ENCODE peak calls at places on chromosomes 4 and X, in seven cellular contexts. W, X, G, M, B, O and Q are unnamed samples.
A peak's percentile ranks its signal among the peaks of the same experiment; 100 is the strongest.

GRCh38 chrX:111270339-111270738 is at the start of gene CAPN6:
- DNase-seq in W (no peak), X (no peak), G (no peak), M (no peak), B (peak; percentile 79), O (no peak), Q (no peak)

GRCh38 chr4:128322311-128322710 is 34.7 kb upstream of the PGRMC2 start:
- DNase-seq in W (peak; percentile 45), X (no peak), G (no peak), M (peak; percentile 69), B (no peak), O (no peak), Q (no peak)

GRCh38 chr4:53786632-53787031 is 195.3 kb upstream of the LNX1 start:
- DNase-seq in W (no peak), X (no peak), G (peak; percentile 76), M (no peak), B (no peak), O (no peak), Q (no peak)

GRCh38 chr4:40514409-40515025 is 115.1 kb downstream of the RBM47 start:
- DNase-seq in W (peak; percentile 51), X (no peak), G (no peak), M (no peak), B (no peak), O (no peak), Q (no peak)

GRCh38 chr4:142801966-142802365 is 44.1 kb downstream of the INPP4B start:
- DNase-seq in W (no peak), X (no peak), G (no peak), M (no peak), B (no peak), O (no peak), Q (no peak)

GRCh38 chrX:155745792-155746191 is 133.0 kb upstream of the TMLHE start:
- DNase-seq in W (peak; percentile 0), X (no peak), G (peak; percentile 41), M (no peak), B (no peak), O (no peak), Q (no peak)

GRCh38 chrX:66164470-66164869 is 423 bp downstream of the HEPH start:
- DNase-seq in W (no peak), X (no peak), G (no peak), M (no peak), B (no peak), O (no peak), Q (no peak)

GRCh38 chr4:122584517-122584916 is 36.3 kb downstream of the IL21 start:
- DNase-seq in W (no peak), X (no peak), G (peak; percentile 88), M (peak; percentile 71), B (no peak), O (no peak), Q (no peak)

GRCh38 chr4:41256131-41256739 is 493 bp upstream of the UCHL1 start:
- DNase-seq in W (no peak), X (no peak), G (peak; percentile 49), M (peak; percentile 64), B (no peak), O (no peak), Q (no peak)

GRCh38 chrX:150688911-150689451 is 4.2 kb upstream of the MTMR1 start:
- DNase-seq in W (peak; percentile 29), X (no peak), G (peak; percentile 76), M (peak; percentile 91), B (peak; percentile 43), O (no peak), Q (no peak)

GRCh38 chr4:142607976-142608375 is 238.1 kb downstream of the INPP4B start:
- DNase-seq in W (no peak), X (no peak), G (no peak), M (no peak), B (no peak), O (no peak), Q (no peak)

GRCh38 chr4:107600456-107600855 is 119.6 kb downstream of the PAPSS1 start:
- DNase-seq in W (no peak), X (no peak), G (peak; percentile 53), M (no peak), B (no peak), O (no peak), Q (no peak)

GRCh38 chrX:43971966-43972961 is 926 bp downstream of the NDP start:
- DNase-seq in W (no peak), X (no peak), G (no peak), M (no peak), B (no peak), O (no peak), Q (no peak)

GRCh38 chr4:100100985-100101384 is 89.3 kb downstream of the DDIT4L start:
- DNase-seq in W (no peak), X (no peak), G (no peak), M (no peak), B (no peak), O (no peak), Q (no peak)

GRCh38 chr4:2761035-2761923 is 5.1 kb upstream of the TNIP2 start:
- DNase-seq in W (peak; percentile 86), X (no peak), G (peak; percentile 27), M (no peak), B (peak; percentile 64), O (no peak), Q (no peak)
- TF ChIP-seq CTCF in W (peak; percentile 58), X (no peak), G (peak; percentile 6), M (peak; percentile 53), B (peak; percentile 38), O (no peak), Q (no peak)

DNA sequence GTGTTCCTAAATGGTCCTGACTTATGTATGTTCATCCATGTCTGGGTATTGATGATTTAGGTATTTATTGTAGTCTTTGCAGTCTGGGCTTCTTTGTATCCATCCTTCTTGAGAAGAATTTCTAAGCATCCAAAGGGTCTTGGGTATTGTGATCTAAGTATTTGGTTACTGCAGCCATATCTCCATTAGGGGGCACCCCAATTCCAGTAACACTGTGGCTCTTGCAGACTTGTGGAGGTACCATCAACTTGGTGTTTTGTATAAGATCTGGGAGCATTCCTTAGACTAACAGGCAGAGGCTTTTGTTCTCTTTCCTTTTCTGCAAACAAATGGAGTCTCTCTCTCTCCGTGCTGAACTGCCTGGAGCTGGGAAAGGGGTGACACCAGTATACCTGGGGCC is 113.7 kb upstream of the NEXMIF start:
- DNase-seq in W (peak; percentile 10), X (no peak), G (peak; percentile 46), M (peak; percentile 1), B (no peak), O (no peak), Q (no peak)
- TF ChIP-seq CTCF in W (peak; percentile 66), X (no peak), G (peak; percentile 34), M (peak; percentile 12), B (peak; percentile 48), O (no peak), Q (peak; percentile 23)

GRCh38 chr4:86921608-86922252 is 13.1 kb upstream of the AFF1 start:
- DNase-seq in W (no peak), X (no peak), G (peak; percentile 66), M (no peak), B (no peak), O (no peak), Q (no peak)

GRCh38 chr4:86918539-86919072 is 16.2 kb upstream of the AFF1 start:
- DNase-seq in W (peak; percentile 54), X (no peak), G (peak; percentile 58), M (peak; percentile 60), B (no peak), O (no peak), Q (no peak)

GRCh38 chr4:86916392-86916791 is 18.4 kb upstream of the AFF1 start:
- DNase-seq in W (no peak), X (no peak), G (no peak), M (no peak), B (no peak), O (no peak), Q (no peak)

GRCh38 chr4:86919824-86920223 is 15.0 kb upstream of the AFF1 start:
- DNase-seq in W (no peak), X (no peak), G (peak; percentile 29), M (peak; percentile 77), B (no peak), O (no peak), Q (no peak)

GRCh38 chr4:86917212-86918039 is 17.4 kb upstream of the AFF1 start:
- DNase-seq in W (no peak), X (no peak), G (no peak), M (no peak), B (no peak), O (no peak), Q (no peak)
- TF ChIP-seq CTCF in W (no peak), X (no peak), G (no peak), M (no peak), B (no peak), O (no peak), Q (no peak)

GRCh38 chr4:113452868-113453620 is 308.5 kb downstream of the CAMK2D start:
- DNase-seq in W (no peak), X (no peak), G (peak; percentile 95), M (peak; percentile 83), B (peak; percentile 82), O (no peak), Q (no peak)
- TF ChIP-seq CTCF in W (no peak), X (no peak), G (no peak), M (no peak), B (no peak), O (no peak), Q (no peak)

DNA sequence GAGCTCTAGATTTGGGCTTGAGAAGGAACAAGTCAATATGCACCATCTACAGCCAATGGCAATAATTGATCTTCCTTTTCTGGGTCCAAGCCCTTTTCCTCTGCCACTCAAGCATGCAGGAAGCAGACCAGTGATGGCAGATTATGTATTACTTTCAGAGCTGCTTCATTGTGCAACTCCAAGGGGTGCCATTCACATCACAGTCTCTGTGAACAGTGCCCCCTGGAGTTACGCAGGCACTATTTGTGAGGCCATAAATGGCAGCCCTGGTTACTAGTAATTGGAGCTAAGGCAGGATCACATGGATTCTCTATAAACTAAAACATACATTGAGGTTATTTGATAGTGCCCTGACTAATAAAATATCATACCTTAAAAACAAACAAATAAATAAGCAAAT is 313.4 kb upstream of the SLC7A11 start:
- DNase-seq in W (peak; percentile 45), X (peak; percentile 28), G (peak; percentile 53), M (no peak), B (peak; percentile 52), O (no peak), Q (no peak)
- TF ChIP-seq CTCF in W (peak; percentile 56), X (peak; percentile 28), G (peak; percentile 45), M (peak; percentile 54), B (peak; percentile 63), O (no peak), Q (peak; percentile 22)

GRCh38 chr4:15513545-15513944 is 43.9 kb downstream of the CC2D2A start:
- DNase-seq in W (no peak), X (no peak), G (no peak), M (no peak), B (no peak), O (no peak), Q (no peak)
- TF ChIP-seq CTCF in W (no peak), X (no peak), G (no peak), M (peak; percentile 7), B (no peak), O (no peak), Q (peak; percentile 43)

GRCh38 chr4:3288571-3289094 is 4.2 kb upstream of the RGS12 start:
- DNase-seq in W (no peak), X (no peak), G (no peak), M (no peak), B (no peak), O (no peak), Q (no peak)
- TF ChIP-seq CTCF in W (no peak), X (no peak), G (no peak), M (no peak), B (no peak), O (no peak), Q (no peak)